ENCODE peak calls at places on chromosomes 11 and 22, in six cellular contexts. Q, Z, N, T, G and X are unnamed samples.

GRCh38 chr22:19691721-19692341 is 22.5 kb upstream of the SEPTIN5 start:
- DNase-seq in Q (peak), Z (no peak), N (peak), T (no peak), G (no peak), X (peak)

GRCh38 chr22:24435861-24436351 is 8.5 kb downstream of the ADORA2A start:
- DNase-seq in Q (no peak), Z (peak), N (no peak), T (no peak), G (peak), X (no peak)

GRCh38 chr22:50192056-50192824 is 6.5 kb downstream of the TRABD start:
- DNase-seq in Q (peak), Z (no peak), N (no peak), T (no peak), G (no peak), X (no peak)

GRCh38 chr11:117107701-117108590 is 9.7 kb upstream of the SIK3 start:
- DNase-seq in Q (no peak), Z (no peak), N (peak), T (no peak), G (no peak), X (no peak)

GRCh38 chr22:28582806-28583205 is 96.8 kb downstream of the TTC28 start:
- DNase-seq in Q (peak), Z (no peak), N (peak), T (no peak), G (no peak), X (no peak)

GRCh38 chr22:19644314-19645223 is 69.7 kb upstream of the SEPTIN5 start:
- DNase-seq in Q (no peak), Z (no peak), N (no peak), T (no peak), G (peak), X (no peak)

GRCh38 chr11:12287009-12287373 is 90.4 kb upstream of the PARVA start:
- DNase-seq in Q (peak), Z (peak), N (peak), T (no peak), G (peak), X (peak)

GRCh38 chr11:57402188-57403066 is 12.0 kb upstream of the PRG2 start:
- DNase-seq in Q (peak), Z (no peak), N (peak), T (no peak), G (no peak), X (peak)

GRCh38 chr11:16744128-16744725 is 5.8 kb downstream of the C11orf58 start:
- DNase-seq in Q (no peak), Z (no peak), N (no peak), T (no peak), G (no peak), X (no peak)
- TF ChIP-seq CTCF in Q (no peak), Z (no peak), N (no peak), T (no peak), G (no peak), X (no peak)

DNA sequence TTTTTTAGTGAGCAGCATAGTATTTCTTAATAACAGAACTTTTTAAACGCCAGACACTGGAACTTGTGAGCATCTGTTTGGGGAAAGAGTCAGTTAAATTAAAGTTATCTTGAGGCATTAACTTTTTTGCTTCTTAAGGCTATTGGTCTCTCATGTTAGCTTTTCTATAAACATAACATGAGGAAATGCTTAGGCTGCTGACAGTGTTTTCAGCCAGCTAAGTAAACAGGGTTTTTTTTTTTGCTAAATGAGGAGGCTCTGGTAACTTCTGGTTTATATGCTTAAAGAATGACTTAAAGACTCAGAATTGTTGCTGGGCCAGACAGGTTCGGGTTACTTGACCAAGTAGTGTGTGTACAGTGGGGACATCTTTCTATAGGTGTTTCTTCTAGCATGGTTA is 95.8 kb upstream of the ALKBH3 start:
- DNase-seq in Q (no peak), Z (no peak), N (no peak), T (no peak), G (no peak), X (no peak)
- H3K27ac ChIP-seq in Q (no peak), Z (no peak), N (no peak), T (no peak), G (no peak), X (no peak)

GRCh38 chr11:107679255-107680024 is 32.4 kb downstream of the SLN start:
- DNase-seq in Q (no peak), Z (no peak), N (no peak), T (no peak), G (no peak), X (no peak)
- TF ChIP-seq CTCF in Q (no peak), Z (no peak), N (no peak), T (no peak), G (no peak), X (no peak)

GRCh38 chr11:123384116-123384515 is 46.0 kb upstream of the GRAMD1B start:
- DNase-seq in Q (no peak), Z (no peak), N (no peak), T (no peak), G (no peak), X (no peak)

GRCh38 chr11:123388640-123389039 is 41.4 kb upstream of the GRAMD1B start:
- DNase-seq in Q (no peak), Z (no peak), N (no peak), T (no peak), G (no peak), X (no peak)

GRCh38 chr11:123382555-123383074 is 47.5 kb upstream of the GRAMD1B start:
- DNase-seq in Q (no peak), Z (no peak), N (no peak), T (no peak), G (no peak), X (no peak)

GRCh38 chr11:123390146-123390545 is 39.9 kb upstream of the GRAMD1B start:
- DNase-seq in Q (no peak), Z (no peak), N (no peak), T (no peak), G (no peak), X (no peak)

GRCh38 chr11:123386746-123387510 is 43.1 kb upstream of the GRAMD1B start:
- DNase-seq in Q (peak), Z (no peak), N (no peak), T (no peak), G (no peak), X (no peak)
- H3K27ac ChIP-seq in Q (no peak), Z (no peak), N (peak), T (peak), G (no peak), X (no peak)

DNA sequence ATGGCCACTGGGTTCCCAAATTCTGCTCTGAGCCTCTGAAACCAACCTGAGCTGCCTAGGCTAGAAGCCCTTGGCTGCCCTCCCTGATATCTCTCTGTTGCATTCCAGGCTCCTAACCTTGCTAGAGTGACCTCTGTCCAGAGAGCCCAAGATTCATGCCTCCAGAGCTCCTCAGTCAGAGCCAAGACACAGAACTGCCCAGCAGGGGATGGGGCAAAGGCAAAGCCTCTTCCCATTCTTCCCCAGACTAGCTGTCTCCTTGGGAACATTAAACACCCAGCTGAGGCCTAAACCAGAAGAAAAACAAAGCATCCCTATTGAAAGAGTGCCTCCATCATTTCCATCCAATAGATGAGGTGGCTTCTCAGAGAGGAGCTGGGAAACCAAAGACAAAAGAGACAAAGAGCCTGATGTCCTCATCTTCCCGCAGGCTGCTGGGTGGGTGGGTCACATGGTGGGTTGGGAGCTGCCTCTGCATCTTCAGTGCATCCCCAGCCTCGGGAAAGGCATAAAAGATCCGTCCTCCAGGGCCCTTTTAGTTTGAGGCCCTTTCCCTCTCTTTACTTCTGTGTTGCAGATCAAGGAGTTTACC is 37.4 kb downstream of the COMMD9 start:
- DNase-seq in Q (no peak), Z (no peak), N (no peak), T (no peak), G (no peak), X (no peak)
- TF ChIP-seq CTCF in Q (no peak), Z (no peak), N (no peak), T (no peak), G (no peak), X (no peak)

GRCh38 chr11:130087294-130087926 is 17.7 kb downstream of the APLP2 start:
- DNase-seq in Q (no peak), Z (no peak), N (peak), T (no peak), G (no peak), X (no peak)
- H3K27ac ChIP-seq in Q (no peak), Z (no peak), N (no peak), T (no peak), G (no peak), X (no peak)

DNA sequence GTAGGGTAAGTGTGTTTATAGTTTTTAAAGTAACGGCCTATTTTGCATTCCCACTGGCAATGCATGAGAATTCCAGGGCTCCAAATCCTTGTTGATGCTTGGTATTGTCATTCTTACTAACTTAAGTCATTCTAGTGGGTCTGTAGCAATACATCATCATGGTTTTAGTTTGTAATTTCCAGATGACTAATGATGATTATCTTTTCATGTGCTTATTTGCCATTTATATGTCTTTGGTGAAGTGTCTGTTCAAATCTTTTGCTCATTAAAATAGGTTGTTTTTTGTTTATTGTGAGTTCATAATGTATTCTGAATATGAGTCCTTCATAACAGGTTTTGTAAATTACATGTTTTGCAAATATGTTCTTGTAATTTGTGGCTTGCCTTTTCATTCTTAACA is 31.2 kb downstream of the MTMR3 start:
- DNase-seq in Q (peak), Z (no peak), N (peak), T (no peak), G (no peak), X (peak)
- TF ChIP-seq CTCF in Q (no peak), Z (no peak), N (no peak), T (no peak), G (no peak), X (no peak)

GRCh38 chr11:120515186-120515723 is 3.7 kb downstream of the GRIK4 start:
- DNase-seq in Q (no peak), Z (peak), N (no peak), T (no peak), G (peak), X (no peak)

GRCh38 chr11:120518356-120518755 is 6.8 kb downstream of the GRIK4 start:
- DNase-seq in Q (no peak), Z (no peak), N (no peak), T (no peak), G (no peak), X (no peak)

GRCh38 chr11:120517390-120518315 is 6.1 kb downstream of the GRIK4 start:
- DNase-seq in Q (no peak), Z (no peak), N (peak), T (no peak), G (peak), X (no peak)

GRCh38 chr11:120514541-120515121 is 3.1 kb downstream of the GRIK4 start:
- DNase-seq in Q (no peak), Z (peak), N (no peak), T (no peak), G (peak), X (no peak)

DNA sequence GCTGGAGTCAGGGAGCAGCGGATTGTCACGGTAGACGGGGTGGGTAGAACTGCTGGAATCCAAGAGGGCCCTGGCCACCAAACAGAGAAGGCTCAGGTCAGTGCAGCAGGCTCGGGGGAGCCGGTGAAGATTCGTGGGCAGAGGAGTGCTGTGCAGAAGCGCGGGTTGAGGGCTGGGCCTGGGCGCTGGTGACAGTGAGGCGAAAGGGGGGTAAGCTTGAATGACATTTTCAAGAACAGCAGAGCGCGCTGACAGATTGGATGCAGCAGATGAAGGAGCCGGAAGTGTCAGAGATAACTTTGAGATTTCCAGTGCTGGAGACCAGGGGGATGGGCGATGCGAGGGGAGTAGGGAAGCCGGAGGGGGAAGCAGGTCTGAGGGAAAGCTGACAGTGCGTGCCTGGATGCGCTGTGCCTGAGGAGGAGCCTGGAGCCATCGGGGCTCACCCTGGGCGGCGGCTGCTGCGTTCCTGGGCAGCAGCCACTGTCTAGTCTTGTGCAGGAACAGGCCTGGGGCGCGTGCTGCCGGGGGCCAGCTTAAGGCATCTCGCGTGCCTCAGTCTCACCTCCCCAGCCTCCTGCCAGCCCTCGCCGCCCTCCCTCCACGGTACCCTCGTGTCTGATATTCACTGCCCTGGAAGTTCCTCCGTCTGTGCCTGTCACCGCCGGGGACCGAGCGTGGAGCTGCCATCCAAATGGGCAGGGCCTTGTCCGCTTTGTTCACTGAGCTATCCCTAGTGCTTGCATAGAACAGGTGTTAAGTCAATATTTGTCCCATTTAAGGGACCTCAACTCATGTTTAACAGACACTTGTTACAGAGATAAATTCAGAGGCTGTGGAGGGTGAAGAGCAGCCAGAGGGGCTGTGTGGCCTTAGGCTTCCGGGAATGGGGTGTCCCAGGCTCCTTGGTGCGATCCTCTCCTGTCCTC is 5.2 kb downstream of the GRIK4 start:
- DNase-seq in Q (no peak), Z (peak), N (no peak), T (no peak), G (peak), X (no peak)
- H3K27ac ChIP-seq in Q (no peak), Z (no peak), N (no peak), T (no peak), G (no peak), X (no peak)

DNA sequence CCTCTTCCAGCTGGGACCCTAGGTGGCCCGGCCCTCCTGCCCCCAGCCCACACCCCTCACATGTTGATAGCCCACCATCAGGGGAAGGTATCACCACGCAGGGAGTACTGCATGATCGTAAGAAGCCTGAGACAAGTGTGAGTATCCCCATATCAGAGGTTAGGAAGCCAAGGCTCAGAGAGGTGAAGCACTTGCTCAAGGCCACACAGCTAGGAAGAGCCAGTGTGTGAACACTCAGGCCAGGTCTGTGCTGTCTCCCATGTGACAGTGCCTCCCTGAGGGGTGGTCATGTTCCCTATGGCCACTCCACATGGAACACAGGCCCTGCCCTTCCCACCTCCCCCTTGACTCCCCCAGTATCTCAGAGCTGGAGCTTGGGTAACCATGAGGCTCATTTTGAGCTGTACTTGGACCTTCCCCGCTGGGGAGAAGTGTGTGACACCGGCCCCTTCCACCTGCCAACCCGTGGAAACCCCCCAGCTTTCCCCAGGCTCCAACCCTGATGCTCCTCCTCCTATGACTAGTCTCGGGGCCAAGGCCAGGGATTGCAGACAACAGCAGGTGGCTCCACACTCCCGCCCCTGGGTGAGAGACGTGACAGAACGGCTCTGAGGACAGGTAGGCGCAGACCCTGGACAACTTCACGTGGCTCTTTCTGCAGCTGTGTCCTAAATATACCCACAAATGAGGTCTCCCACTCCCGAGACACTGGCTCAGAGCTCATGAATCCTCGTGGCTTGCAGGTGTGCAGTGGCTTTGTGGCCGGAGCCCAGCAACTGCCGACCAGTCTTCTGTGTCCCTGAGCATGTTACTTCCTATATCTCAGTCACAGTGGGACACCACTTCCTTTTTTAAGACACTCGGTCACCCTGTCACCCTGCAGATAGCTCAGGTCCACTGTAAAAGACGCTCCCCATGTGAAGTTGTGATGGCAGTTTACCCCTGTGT is 55.3 kb downstream of the NECTIN1 start:
- DNase-seq in Q (no peak), Z (no peak), N (no peak), T (no peak), G (no peak), X (no peak)
- TF ChIP-seq CTCF in Q (peak), Z (no peak), N (no peak), T (no peak), G (no peak), X (no peak)